ENCODE peak calls at places on chromosomes 12 and 14, in six cellular contexts. L is adrenal gland, P is Karpas-422, V is prostate gland, Q is uterus, T is endodermal cell. E is an unnamed sample. For H3K4me1, the result is how much of the 10 kb centered on the place peaks cover.

GRCh38 chr12:47362131-47362686 is 282.4 kb upstream of the AMIGO2 start:
- DNase-seq in L (no peak), P (no peak), V (no peak), Q (no peak), T (no peak), E (no peak)

GRCh38 chr12:26629864-26630263 is 203.1 kb downstream of the ITPR2 start:
- DNase-seq in L (no peak), P (no peak), V (no peak), Q (peak), T (no peak), E (no peak)

GRCh38 chr12:71191509-71192196 is 33.9 kb upstream of the TSPAN8 start:
- DNase-seq in L (no peak), P (no peak), V (no peak), Q (no peak), T (no peak), E (no peak)

GRCh38 chr12:2845280-2845679 is 10.4 kb upstream of the NRIP2 start:
- DNase-seq in L (peak), P (no peak), V (no peak), Q (peak), T (peak), E (no peak)

GRCh38 chr14:92848941-92849340 is 54.8 kb downstream of the GOLGA5 start:
- DNase-seq in L (no peak), P (no peak), V (no peak), Q (no peak), T (no peak), E (no peak)

GRCh38 chr14:104420990-104421389 is 158.6 kb upstream of the C14orf180 start:
- DNase-seq in L (peak), P (no peak), V (no peak), Q (no peak), T (peak), E (no peak)

GRCh38 chr12:110174373-110174996 is 50.3 kb downstream of the IFT81 start:
- DNase-seq in L (no peak), P (no peak), V (no peak), Q (no peak), T (no peak), E (peak)

GRCh38 chr12:93520454-93520853 is 52.0 kb upstream of the SOCS2 start:
- DNase-seq in L (no peak), P (no peak), V (no peak), Q (no peak), T (no peak), E (no peak)

GRCh38 chr14:34465069-34465859 is 3.2 kb upstream of the SPTSSA start:
- DNase-seq in L (no peak), P (no peak), V (no peak), Q (no peak), T (no peak), E (no peak)

GRCh38 chr12:117321572-117321971 is 39.9 kb downstream of the NOS1 start:
- DNase-seq in L (no peak), P (no peak), V (no peak), Q (no peak), T (no peak), E (no peak)

GRCh38 chr12:7431993-7432685 is 11.8 kb downstream of the CD163L1 start:
- DNase-seq in L (no peak), P (no peak), V (no peak), Q (no peak), T (no peak), E (no peak)

GRCh38 chr14:94048676-94049624 is 22.8 kb downstream of the OTUB2 start:
- DNase-seq in L (peak), P (no peak), V (no peak), Q (no peak), T (peak), E (no peak)

GRCh38 chr14:52464175-52464574 is 88.1 kb downstream of the TXNDC16 start:
- DNase-seq in L (no peak), P (no peak), V (no peak), Q (no peak), T (no peak), E (no peak)

GRCh38 chr12:10143205-10143604 is 13.2 kb upstream of the CLEC7A start:
- DNase-seq in L (no peak), P (no peak), V (no peak), Q (no peak), T (no peak), E (no peak)

GRCh38 chr14:62162998-62163589 is 400.9 kb downstream of the SNAPC1 start:
- DNase-seq in L (peak), P (peak), V (peak), Q (no peak), T (peak), E (no peak)

GRCh38 chr14:37172024-37172869 is at the start of gene SLC25A21:
- DNase-seq in L (peak), P (no peak), V (peak), Q (peak), T (peak), E (peak)

GRCh38 chr12:28869197-28869596 is 279.9 kb upstream of the FAR2 start:
- DNase-seq in L (no peak), P (no peak), V (no peak), Q (no peak), T (no peak), E (no peak)

GRCh38 chr12:11861155-11861863 is 209.4 kb upstream of the BCL2L14 start:
- DNase-seq in L (no peak), P (no peak), V (no peak), Q (no peak), T (peak), E (peak)

GRCh38 chr14:45251912-45252311 is 1.1 kb downstream of the MIS18BP1 start:
- DNase-seq in L (no peak), P (peak), V (no peak), Q (no peak), T (no peak), E (no peak)

GRCh38 chr14:36214476-36215216 is 38.1 kb upstream of the PTCSC3 start:
- DNase-seq in L (no peak), P (no peak), V (no peak), Q (no peak), T (no peak), E (peak)

GRCh38 chr12:3199551-3200031 is 122.4 kb downstream of the TSPAN9 start:
- DNase-seq in L (no peak), P (no peak), V (no peak), Q (peak), T (peak), E (peak)

GRCh38 chr12:94805749-94806148 is 155.4 kb upstream of the TMCC3 start:
- DNase-seq in L (no peak), P (peak), V (no peak), Q (no peak), T (no peak), E (peak)

GRCh38 chr14:102622262-102622885 is 29.9 kb downstream of the RCOR1 start:
- DNase-seq in L (no peak), P (peak), V (no peak), Q (no peak), T (peak), E (no peak)

GRCh38 chr12:12696562-12697383 is 790 bp upstream of the GPR19 start:
- DNase-seq in L (peak), P (peak), V (peak), Q (peak), T (peak), E (peak)

GRCh38 chr12:77118696-77119095 is 53.3 kb upstream of the E2F7 start:
- DNase-seq in L (no peak), P (no peak), V (no peak), Q (no peak), T (no peak), E (no peak)

GRCh38 chr12:2895511-2895910 is 4.8 kb downstream of the TULP3 start:
- DNase-seq in L (no peak), P (no peak), V (no peak), Q (no peak), T (no peak), E (no peak)

GRCh38 chr12:14473707-14474287 is 93.9 kb downstream of the PLBD1 start:
- DNase-seq in L (no peak), P (no peak), V (no peak), Q (no peak), T (no peak), E (no peak)

GRCh38 chr12:69540606-69541386 is 44.5 kb upstream of the CCT2 start:
- DNase-seq in L (no peak), P (no peak), V (no peak), Q (no peak), T (no peak), E (no peak)

GRCh38 chr12:120725151-120725658 is 421 bp upstream of the ACADS start:
- DNase-seq in L (no peak), P (no peak), V (no peak), Q (no peak), T (no peak), E (no peak)

GRCh38 chr12:27651201-27651600 is 45.0 kb upstream of the REP15 start:
- DNase-seq in L (no peak), P (no peak), V (no peak), Q (no peak), T (no peak), E (no peak)

GRCh38 chr12:10130042-10130441 is at the start of gene CLEC7A:
- DNase-seq in L (no peak), P (peak), V (no peak), Q (no peak), T (no peak), E (no peak)

GRCh38 chr12:1013618-1014489 is 22.8 kb downstream of the ERC1 start:
- DNase-seq in L (peak), P (no peak), V (no peak), Q (no peak), T (no peak), E (no peak)

GRCh38 chr14:75315143-75315542 is 36.5 kb downstream of the FOS start:
- DNase-seq in L (peak), P (no peak), V (peak), Q (no peak), T (no peak), E (no peak)

DNA sequence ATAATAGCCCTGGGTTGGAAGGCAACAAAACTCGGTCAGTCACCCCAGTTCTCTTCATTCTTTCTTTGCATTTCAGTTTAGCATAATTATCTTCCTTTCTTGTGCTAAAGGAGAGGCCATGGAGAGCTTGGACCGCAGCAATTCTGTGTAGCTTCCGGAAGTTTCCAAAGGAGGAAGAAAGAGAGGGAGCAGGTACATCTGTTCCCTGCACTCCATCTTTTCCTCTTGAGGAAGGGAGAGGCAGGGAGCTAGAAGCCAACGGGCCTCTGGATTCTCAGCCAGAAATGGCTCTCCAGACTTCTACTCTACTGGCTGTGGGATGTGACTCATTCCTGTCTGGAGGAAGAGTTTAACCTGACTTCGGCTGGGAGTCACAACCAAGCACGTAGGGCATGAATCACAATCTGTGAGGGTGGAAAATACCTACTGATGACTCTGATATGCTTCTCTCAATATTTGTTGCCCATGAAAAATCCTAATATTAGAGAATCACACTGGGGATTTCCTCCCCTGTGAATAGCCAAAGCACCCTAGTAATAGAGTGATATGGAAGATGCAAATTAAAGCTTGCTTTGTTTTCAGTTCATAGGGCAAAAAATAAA is 17.0 kb downstream of the ANO6 start:
- DNase-seq in L (peak), P (no peak), V (no peak), Q (peak), T (peak), E (peak)
- H3K4me1 ChIP-seq in L (under half), P (under half), V (under half), Q (under half), T (under half), E (half or more)

GRCh38 chr12:55718650-55719275 is 1.4 kb upstream of the RDH5 start:
- DNase-seq in L (no peak), P (no peak), V (no peak), Q (no peak), T (no peak), E (no peak)
- H3K4me1 ChIP-seq in L (under half), P (under half), V (under half), Q (under half), T (under half), E (under half)

DNA sequence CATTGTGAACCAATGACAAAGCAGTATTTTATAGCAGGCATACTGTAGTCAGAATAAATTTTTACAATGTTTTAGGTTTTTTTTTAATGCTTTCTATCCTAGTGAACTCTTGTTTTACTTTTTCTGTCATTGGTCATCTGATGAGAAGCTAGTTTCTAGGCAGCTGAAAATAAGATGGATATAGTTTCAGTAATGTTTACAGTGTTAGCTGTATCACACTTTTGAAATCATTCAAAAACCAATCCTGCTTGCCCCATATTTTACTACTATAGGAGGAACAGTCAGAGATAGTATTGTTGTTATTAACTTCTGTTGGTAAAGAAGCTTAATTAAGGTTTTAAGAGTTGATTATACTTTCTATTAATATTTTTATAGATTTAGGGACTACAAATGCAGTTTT is 24.5 kb downstream of the USP15 start:
- DNase-seq in L (no peak), P (no peak), V (no peak), Q (no peak), T (no peak), E (no peak)
- H3K4me1 ChIP-seq in L (under half), P (under half), V (under half), Q (under half), T (under half), E (under half)

DNA sequence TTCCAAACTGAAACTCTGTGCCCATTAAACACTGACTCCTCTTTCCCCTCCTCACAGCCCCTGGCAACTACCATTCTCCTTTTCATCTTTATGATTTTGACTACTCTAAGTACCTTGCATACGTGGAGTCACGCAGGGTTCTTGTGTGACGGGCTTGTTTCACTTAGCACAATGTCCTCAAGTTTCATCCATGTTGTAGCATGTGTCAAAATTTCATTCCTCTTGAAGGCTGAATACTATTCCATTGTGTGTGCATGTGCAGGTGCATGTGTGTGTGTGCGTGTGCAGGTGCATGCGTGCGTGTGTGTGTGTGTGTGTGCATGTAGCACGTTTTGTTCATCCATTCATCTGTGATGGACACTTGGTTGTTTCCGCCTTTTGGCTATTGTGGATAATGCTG is 106.1 kb downstream of the ZFP36L1 start:
- DNase-seq in L (no peak), P (no peak), V (no peak), Q (peak), T (no peak), E (no peak)
- H3K4me1 ChIP-seq in L (under half), P (half or more), V (under half), Q (under half), T (under half), E (under half)

GRCh38 chr14:54614296-54614695 is 47.4 kb downstream of the SAMD4A start:
- DNase-seq in L (no peak), P (no peak), V (no peak), Q (no peak), T (no peak), E (no peak)
- H3K4me1 ChIP-seq in L (under half), P (under half), V (under half), Q (under half), T (under half), E (under half)

GRCh38 chr14:22558221-22558913 is 30.7 kb downstream of the DAD1 start:
- DNase-seq in L (no peak), P (no peak), V (no peak), Q (no peak), T (peak), E (no peak)

GRCh38 chr14:22557846-22558220 is 31.2 kb downstream of the DAD1 start:
- DNase-seq in L (no peak), P (no peak), V (no peak), Q (no peak), T (no peak), E (no peak)

GRCh38 chr14:22556021-22556989 is 32.7 kb downstream of the DAD1 start:
- DNase-seq in L (peak), P (peak), V (peak), Q (peak), T (no peak), E (no peak)

GRCh38 chr14:22555573-22556011 is 33.4 kb downstream of the DAD1 start:
- DNase-seq in L (no peak), P (peak), V (no peak), Q (no peak), T (no peak), E (no peak)

DNA sequence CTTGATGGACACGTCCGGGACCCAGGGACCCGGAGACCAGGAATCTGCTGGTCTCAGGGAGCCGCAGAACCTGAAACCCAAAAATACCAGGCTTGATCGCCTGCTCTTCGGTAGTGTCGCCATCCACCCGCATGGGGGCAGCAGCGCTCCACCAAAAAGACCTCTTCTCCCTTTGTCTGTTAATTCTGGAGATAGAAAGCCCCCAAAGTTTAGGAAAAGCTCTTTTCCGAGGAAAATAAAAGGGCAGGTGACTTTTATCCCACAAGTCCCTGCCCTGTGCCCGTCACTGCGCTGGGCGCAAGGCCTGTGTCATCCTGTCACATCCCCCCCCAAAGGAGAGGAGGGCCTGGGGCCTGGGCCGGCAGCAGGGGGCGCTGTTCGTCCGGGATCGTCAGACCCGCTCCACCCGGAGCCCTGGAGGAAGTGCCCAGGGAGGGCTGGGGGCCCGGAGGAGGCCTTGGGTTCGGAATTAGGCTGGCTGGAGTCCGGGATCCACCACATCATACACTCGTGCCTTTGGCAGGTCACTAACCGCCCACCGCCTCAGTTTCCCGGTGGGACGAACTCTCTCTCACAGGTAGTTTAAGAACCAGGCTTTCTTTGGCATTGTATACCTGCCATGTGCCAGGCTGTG is 31.9 kb downstream of the DAD1 start:
- DNase-seq in L (peak), P (peak), V (peak), Q (peak), T (peak), E (peak)
- H3K4me1 ChIP-seq in L (under half), P (under half), V (under half), Q (under half), T (under half), E (half or more)

E was measured in Caco-2.